ENCODE peak calls at places on chromosome 6, in six cellular contexts. F is HuH-7; U is T-helper 17 cell; V is EL; Z is C1 segment of cervical spinal cord; X is activated CD8-positive, alpha-beta memory T cell treated with anti-CD3 and anti-CD28 coated beads, Interleukin-2, amount 10 ng/mL, durations not matched to agents 7 days and 5 days. N is an unnamed sample.

GRCh38 chr6:30590509-30590908 is 19.3 kb downstream of the ABCF1 start:
- DNase-seq in F (no peak), U (no peak), V (no peak), Z (no peak), X (no peak), N (no peak)

GRCh38 chr6:135013211-135013610 is 41.4 kb downstream of the HBS1L start:
- DNase-seq in F (no peak), U (no peak), V (no peak), Z (no peak), X (no peak), N (no peak)

GRCh38 chr6:16576391-16577368 is 184.6 kb downstream of the ATXN1 start:
- DNase-seq in F (no peak), U (no peak), V (no peak), Z (no peak), X (no peak), N (no peak)

GRCh38 chr6:1325471-1326309 is 13.8 kb downstream of the FOXQ1 start:
- DNase-seq in F (no peak), U (no peak), V (peak), Z (no peak), X (no peak), N (no peak)

GRCh38 chr6:166500246-166500645 is 86.2 kb downstream of the RAMACL start:
- DNase-seq in F (no peak), U (no peak), V (no peak), Z (no peak), X (no peak), N (peak)

GRCh38 chr6:154496191-154496590 is 14.3 kb downstream of the CNKSR3 start:
- DNase-seq in F (no peak), U (no peak), V (no peak), Z (no peak), X (no peak), N (no peak)

GRCh38 chr6:26312096-26312463 is 52.9 kb upstream of the BTN3A2 start:
- DNase-seq in F (no peak), U (no peak), V (peak), Z (no peak), X (no peak), N (no peak)

GRCh38 chr6:170038717-170039116 is 252.2 kb downstream of the DLL1 start:
- DNase-seq in F (no peak), U (no peak), V (no peak), Z (no peak), X (no peak), N (no peak)

GRCh38 chr6:112979830-112980229 is 632.7 kb downstream of the RFPL4B start:
- DNase-seq in F (no peak), U (no peak), V (peak), Z (no peak), X (no peak), N (no peak)

GRCh38 chr6:170224694-170225660 is 65.9 kb downstream of the DLL1 start:
- DNase-seq in F (no peak), U (no peak), V (peak), Z (no peak), X (no peak), N (no peak)

GRCh38 chr6:492178-492577 is 100.6 kb downstream of the IRF4 start:
- DNase-seq in F (no peak), U (no peak), V (no peak), Z (no peak), X (no peak), N (no peak)

GRCh38 chr6:31730631-31731086 is 1.6 kb upstream of the DDAH2 start:
- DNase-seq in F (no peak), U (no peak), V (peak), Z (no peak), X (no peak), N (no peak)

GRCh38 chr6:76518443-76518842 is 446.0 kb upstream of the IMPG1 start:
- DNase-seq in F (no peak), U (no peak), V (no peak), Z (no peak), X (no peak), N (no peak)

GRCh38 chr6:34745277-34746103 is 11.8 kb upstream of the SNRPC start:
- DNase-seq in F (no peak), U (no peak), V (peak), Z (no peak), X (no peak), N (no peak)

GRCh38 chr6:83031689-83032088 is 34.0 kb downstream of the UBE3D start:
- DNase-seq in F (no peak), U (no peak), V (no peak), Z (no peak), X (no peak), N (no peak)

GRCh38 chr6:3585320-3585935 is 128.6 kb upstream of the SLC22A23 start:
- DNase-seq in F (no peak), U (no peak), V (peak), Z (no peak), X (no peak), N (no peak)

GRCh38 chr6:2744778-2745177 is 5.9 kb downstream of the MYLK4 start:
- DNase-seq in F (no peak), U (no peak), V (no peak), Z (no peak), X (no peak), N (no peak)

GRCh38 chr6:165695736-165696515 is 32.9 kb upstream of the PDE10A start:
- DNase-seq in F (no peak), U (no peak), V (no peak), Z (no peak), X (no peak), N (no peak)

GRCh38 chr6:107607109-107607508 is 117.2 kb downstream of the SOBP start:
- DNase-seq in F (peak), U (no peak), V (no peak), Z (no peak), X (no peak), N (no peak)

GRCh38 chr6:116695398-116695797 is 14.4 kb downstream of the KPNA5 start:
- DNase-seq in F (no peak), U (no peak), V (no peak), Z (no peak), X (no peak), N (no peak)

GRCh38 chr6:13402711-13403110 is 74.4 kb upstream of the TBC1D7 start:
- DNase-seq in F (no peak), U (no peak), V (no peak), Z (no peak), X (no peak), N (no peak)

GRCh38 chr6:71383476-71383875 is 94.9 kb downstream of the OGFRL1 start:
- DNase-seq in F (no peak), U (no peak), V (no peak), Z (no peak), X (no peak), N (no peak)

GRCh38 chr6:17466707-17467106 is 73.3 kb downstream of the CAP2 start:
- DNase-seq in F (no peak), U (no peak), V (no peak), Z (no peak), X (no peak), N (no peak)

GRCh38 chr6:68233623-68234022 is 401.5 kb upstream of the ADGRB3 start:
- DNase-seq in F (no peak), U (no peak), V (no peak), Z (no peak), X (no peak), N (no peak)

GRCh38 chr6:160978141-160978926 is 13.2 kb upstream of the MAP3K4 start:
- DNase-seq in F (no peak), U (no peak), V (peak), Z (no peak), X (no peak), N (no peak)

GRCh38 chr6:111792241-111792640 is 81.0 kb downstream of the FYN start:
- DNase-seq in F (no peak), U (no peak), V (no peak), Z (no peak), X (no peak), N (no peak)

GRCh38 chr6:48474764-48475674 is 364.0 kb upstream of the PTCHD4 start:
- DNase-seq in F (no peak), U (no peak), V (no peak), Z (no peak), X (no peak), N (no peak)

GRCh38 chr6:84798257-84798656 is 33.9 kb upstream of the TBX18 start:
- DNase-seq in F (no peak), U (no peak), V (peak), Z (no peak), X (no peak), N (no peak)

N was measured in occipital lobe.